ENCODE peak calls at places on chromosomes 5 and 9, in nine cellular contexts. W is mesothelial cell of epicardium; N is right atrium auricular region; F is GM13977; B is activated naive CD4-positive, alpha-beta T cell treated with anti-CD3 and anti-CD28 coated beads, Interleukin-2, amount 50 U/mL, for 72 hours; J is cerebellar cortex; R is AG09309; E is heart right ventricle; A is ELF-1. I is an unnamed sample.

GRCh38 chr9:125989090-125989501 is 241.9 kb downstream of the PBX3 start:
- DNase-seq in W (peak; percentile 10), N (no peak), F (no peak), B (no peak), J (no peak), R (no peak), E (no peak), A (no peak), I (no peak)

GRCh38 chr9:91362212-91362611 is 494 bp upstream of the AUH start:
- DNase-seq in W (no peak), N (no peak), F (no peak), B (no peak), J (no peak), R (no peak), E (no peak), A (no peak), I (no peak)

GRCh38 chr9:35923927-35924763 is 14.9 kb downstream of the SPAAR start:
- DNase-seq in W (no peak), N (peak; percentile 66), F (no peak), B (no peak), J (no peak), R (peak; percentile 87), E (no peak), A (no peak), I (no peak)

GRCh38 chr5:1757511-1757910 is 42.1 kb downstream of the MRPL36 start:
- DNase-seq in W (no peak), N (no peak), F (no peak), B (no peak), J (no peak), R (no peak), E (no peak), A (no peak), I (peak; percentile 66)

GRCh38 chr5:42759456-42759855 is 2.8 kb downstream of the CCDC152 start:
- DNase-seq in W (no peak), N (no peak), F (no peak), B (no peak), J (no peak), R (no peak), E (no peak), A (no peak), I (no peak)

GRCh38 chr9:27382308-27382707 is 85.4 kb upstream of the EQTN start:
- DNase-seq in W (no peak), N (no peak), F (no peak), B (no peak), J (no peak), R (no peak), E (no peak), A (no peak), I (no peak)

GRCh38 chr5:87138091-87138819 is 129.4 kb upstream of the RASA1 start:
- DNase-seq in W (no peak), N (no peak), F (no peak), B (no peak), J (no peak), R (no peak), E (no peak), A (no peak), I (no peak)

GRCh38 chr9:124840300-124840833 is 12.9 kb upstream of the WDR38 start:
- DNase-seq in W (no peak), N (no peak), F (no peak), B (no peak), J (no peak), R (no peak), E (no peak), A (no peak), I (no peak)

GRCh38 chr5:154157483-154158378 is 32.8 kb upstream of the GALNT10 start:
- DNase-seq in W (no peak), N (no peak), F (no peak), B (peak; percentile 24), J (peak; percentile 16), R (no peak), E (no peak), A (peak; percentile 21), I (no peak)

GRCh38 chr9:129524848-129525345 is 96.0 kb downstream of the C9orf50 start:
- DNase-seq in W (no peak), N (no peak), F (no peak), B (no peak), J (no peak), R (no peak), E (no peak), A (peak; percentile 69), I (no peak)

GRCh38 chr5:107875834-107876233 is 205.1 kb upstream of the EFNA5 start:
- DNase-seq in W (no peak), N (no peak), F (no peak), B (no peak), J (no peak), R (no peak), E (no peak), A (peak; percentile 73), I (no peak)

GRCh38 chr5:35002459-35002858 is 45.3 kb downstream of the AGXT2 start:
- DNase-seq in W (no peak), N (no peak), F (no peak), B (no peak), J (no peak), R (no peak), E (no peak), A (no peak), I (no peak)

I was measured in osteocyte.